ENCODE peak calls at places on chromosomes 5 and 9, in six cellular contexts. One of them, this sample, is unnamed.

GRCh38 chr9:36169166-36169565 is at the start of gene CCIN:
- DNase-seq in HepG2: no peak
- DNase-seq in K562: no peak
- DNase-seq in GM12878: no peak
- DNase-seq in SK-N-SH: no peak
- DNase-seq in H1: no peak
- DNase-seq in this sample: no peak

GRCh38 chr5:106303911-106304310 is 1366.8 kb downstream of the EFNA5 start:
- DNase-seq in HepG2: no peak
- DNase-seq in K562: no peak
- DNase-seq in GM12878: no peak
- DNase-seq in SK-N-SH: no peak
- DNase-seq in H1: no peak
- DNase-seq in this sample: no peak

GRCh38 chr5:84088996-84089395 is 295.7 kb downstream of the EDIL3 start:
- DNase-seq in HepG2: peak; percentile 18
- DNase-seq in K562: no peak
- DNase-seq in GM12878: no peak
- DNase-seq in SK-N-SH: peak; percentile 22
- DNase-seq in H1: no peak
- DNase-seq in this sample: peak; percentile 9

GRCh38 chr9:34591911-34592866 is 2.7 kb upstream of the CNTFR start:
- DNase-seq in HepG2: no peak
- DNase-seq in K562: no peak
- DNase-seq in GM12878: no peak
- DNase-seq in SK-N-SH: no peak
- DNase-seq in H1: no peak
- DNase-seq in this sample: no peak

GRCh38 chr5:139108056-139108811 is 89.9 kb downstream of the SIL1 start:
- DNase-seq in HepG2: no peak
- DNase-seq in K562: no peak
- DNase-seq in GM12878: no peak
- DNase-seq in SK-N-SH: no peak
- DNase-seq in H1: no peak
- DNase-seq in this sample: no peak

GRCh38 chr9:134165357-134166315 is 1.3 kb upstream of the RNU6ATAC start:
- DNase-seq in HepG2: no peak
- DNase-seq in K562: peak; percentile 36
- DNase-seq in GM12878: no peak
- DNase-seq in SK-N-SH: peak; percentile 63
- DNase-seq in H1: no peak
- DNase-seq in this sample: peak; percentile 70

GRCh38 chr5:58392491-58392890 is 67.4 kb downstream of the PLK2 start:
- DNase-seq in HepG2: no peak
- DNase-seq in K562: no peak
- DNase-seq in GM12878: no peak
- DNase-seq in SK-N-SH: no peak
- DNase-seq in H1: no peak
- DNase-seq in this sample: no peak

GRCh38 chr9:85404911-85405580 is 336.7 kb downstream of the AGTPBP1 start:
- DNase-seq in HepG2: no peak
- DNase-seq in K562: no peak
- DNase-seq in GM12878: no peak
- DNase-seq in SK-N-SH: no peak
- DNase-seq in H1: no peak
- DNase-seq in this sample: no peak

GRCh38 chr5:5708367-5708919 is 286.0 kb downstream of the ICE1 start:
- DNase-seq in HepG2: no peak
- DNase-seq in K562: no peak
- DNase-seq in GM12878: no peak
- DNase-seq in SK-N-SH: no peak
- DNase-seq in H1: no peak
- DNase-seq in this sample: no peak

GRCh38 chr5:5711112-5711511 is 288.6 kb downstream of the ICE1 start:
- DNase-seq in HepG2: no peak
- DNase-seq in K562: no peak
- DNase-seq in GM12878: no peak
- DNase-seq in SK-N-SH: peak; percentile 64
- DNase-seq in H1: no peak
- DNase-seq in this sample: no peak

GRCh38 chr5:5705010-5705409 is 282.5 kb downstream of the ICE1 start:
- DNase-seq in HepG2: no peak
- DNase-seq in K562: no peak
- DNase-seq in GM12878: no peak
- DNase-seq in SK-N-SH: no peak
- DNase-seq in H1: no peak
- DNase-seq in this sample: no peak

DNA sequence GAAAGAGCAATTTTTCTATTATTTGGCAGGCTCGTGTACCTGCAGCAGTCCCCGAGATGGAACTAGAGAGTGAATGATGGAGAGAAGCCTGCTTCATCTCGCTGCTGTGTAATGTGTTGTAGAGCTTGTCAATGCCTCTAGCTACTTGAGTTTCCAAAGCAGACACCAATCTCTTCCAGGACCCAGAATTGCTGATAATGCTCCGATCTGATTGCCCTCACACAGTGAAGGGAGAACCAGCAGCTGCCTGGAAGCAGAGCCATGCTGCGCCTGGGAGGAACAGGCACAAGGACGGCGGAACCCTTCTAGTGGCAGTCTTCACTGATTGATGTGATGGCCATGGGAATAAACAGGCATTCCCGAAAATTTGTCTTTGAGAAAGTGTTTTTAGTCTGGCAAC is 288.0 kb downstream of the ICE1 start:
- DNase-seq in HepG2: no peak
- DNase-seq in K562: no peak
- DNase-seq in GM12878: no peak
- DNase-seq in SK-N-SH: peak; percentile 65
- DNase-seq in H1: no peak
- DNase-seq in this sample: no peak
- H3K4me3 ChIP-seq in HepG2: no peak overlapping the region
- H3K4me3 ChIP-seq in K562: no peak overlapping the region
- H3K4me3 ChIP-seq in GM12878: no peak overlapping the region
- H3K4me3 ChIP-seq in SK-N-SH: no peak overlapping the region
- H3K4me3 ChIP-seq in H1: no peak overlapping the region
- H3K4me3 ChIP-seq in this sample: no peak overlapping the region

DNA sequence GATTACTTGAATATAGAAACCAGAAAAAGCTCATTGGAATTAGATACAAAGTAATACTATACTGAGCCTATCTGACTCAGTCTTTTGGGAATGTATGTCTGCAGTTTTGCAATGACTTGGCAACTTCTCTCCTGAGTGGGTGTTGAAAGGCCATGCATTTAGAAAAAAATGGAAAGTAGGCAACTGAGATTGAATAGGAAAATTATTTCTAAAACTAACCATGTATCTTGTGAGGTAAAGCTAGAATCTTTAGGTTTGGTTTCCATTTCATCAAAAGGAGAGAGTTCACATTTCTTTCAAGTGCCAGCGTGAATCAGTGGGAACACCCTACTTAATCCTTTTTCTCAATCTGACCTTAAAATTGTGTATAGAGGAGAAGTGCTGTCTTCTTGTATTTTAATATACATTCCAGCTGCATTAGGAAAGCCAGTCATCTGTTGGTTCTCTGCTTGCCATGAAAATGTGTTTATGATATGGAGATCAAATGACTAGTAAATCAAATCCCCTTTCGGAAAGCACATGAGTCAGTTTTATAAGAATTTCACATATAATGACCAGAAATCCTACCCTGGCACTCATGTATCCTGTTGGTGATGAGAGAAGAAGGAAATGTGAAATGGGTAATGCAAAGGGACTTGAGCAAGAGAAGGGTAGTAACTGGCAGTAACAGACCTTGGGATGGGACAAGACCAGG is 30.4 kb downstream of the NFX1 start:
- DNase-seq in HepG2: no peak
- DNase-seq in K562: no peak
- DNase-seq in GM12878: no peak
- DNase-seq in SK-N-SH: no peak
- DNase-seq in H1: no peak
- DNase-seq in this sample: no peak
- TF ChIP-seq GABPA in HepG2: no peak
- TF ChIP-seq GABPA in K562: no peak
- TF ChIP-seq GABPA in GM12878: no peak
- TF ChIP-seq GABPA in SK-N-SH: no peak
- TF ChIP-seq GABPA in H1: no peak
- TF ChIP-seq GABPA in this sample: no peak

DNA sequence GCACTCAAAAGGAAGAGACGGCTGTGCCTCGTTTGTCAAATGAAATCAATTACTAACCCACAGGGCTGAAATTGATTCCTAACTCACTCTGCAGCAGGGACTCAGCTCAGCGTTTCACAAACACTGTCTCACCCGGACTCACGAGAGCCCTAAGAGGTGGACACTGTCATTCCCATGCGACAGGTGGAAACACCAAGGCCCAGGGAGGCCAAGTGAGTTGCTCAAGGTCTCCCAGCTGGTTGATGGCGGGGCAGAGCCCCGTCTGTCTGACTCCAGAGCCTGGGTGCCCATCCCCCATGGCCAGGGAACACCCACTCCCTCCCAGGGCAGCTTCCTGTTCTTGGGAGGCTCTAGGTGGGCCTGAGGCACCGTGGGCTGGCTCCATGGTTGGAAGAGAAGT is 1.3 kb upstream of the PLPP7 start:
- DNase-seq in HepG2: no peak
- DNase-seq in K562: no peak
- DNase-seq in GM12878: no peak
- DNase-seq in SK-N-SH: no peak
- DNase-seq in H1: no peak
- DNase-seq in this sample: no peak
- H3K27ac ChIP-seq in HepG2: no peak overlapping the region
- H3K27ac ChIP-seq in K562: no peak overlapping the region
- H3K27ac ChIP-seq in GM12878: no peak overlapping the region
- H3K27ac ChIP-seq in SK-N-SH: no peak overlapping the region
- H3K27ac ChIP-seq in H1: no peak overlapping the region
- H3K27ac ChIP-seq in this sample: no peak overlapping the region

GRCh38 chr5:2111569-2112105 is 228.9 kb upstream of the IRX4 start:
- DNase-seq in HepG2: no peak
- DNase-seq in K562: no peak
- DNase-seq in GM12878: no peak
- DNase-seq in SK-N-SH: no peak
- DNase-seq in H1: no peak
- DNase-seq in this sample: no peak
- H3K4me3 ChIP-seq in HepG2: no peak overlapping the region
- H3K4me3 ChIP-seq in K562: no peak overlapping the region
- H3K4me3 ChIP-seq in GM12878: no peak overlapping the region
- H3K4me3 ChIP-seq in SK-N-SH: no peak overlapping the region
- H3K4me3 ChIP-seq in H1: no peak overlapping the region
- H3K4me3 ChIP-seq in this sample: no peak overlapping the region